ENCODE peak calls at places on chromosome X, in seven cellular contexts. H is AG08395; I is activated naive CD4-positive, alpha-beta T cell treated with Interleukin-2 at 50 U/mL for 16 hours; J is posterior cingulate gyrus; Z is Right ventricle myocardium superior; Y is EH; Q is H54. V is an unnamed sample.

GRCh38 chrX:1597345-1598020 is 6.1 kb downstream of the AKAP17A start:
- DNase-seq in Q (no peak), J (peak; percentile 66), Z (no peak), Y (no peak), H (no peak), I (no peak), V (no peak)

GRCh38 chrX:150688911-150689451 is 4.2 kb upstream of the MTMR1 start:
- DNase-seq in Z (no peak), Y (peak; percentile 95), Q (peak; percentile 58), I (no peak), J (no peak), H (peak; percentile 65), V (no peak)

GRCh38 chrX:150506486-150506885 is 61.9 kb upstream of the MTM1 start:
- DNase-seq in Z (no peak), I (no peak), H (no peak), J (no peak), Y (no peak), Q (no peak), V (no peak)

GRCh38 chrX:104335765-104336164 is 81.0 kb upstream of the ESX1 start:
- DNase-seq in I (no peak), H (peak; percentile 64), Z (no peak), Y (peak; percentile 93), Q (peak; percentile 19), J (no peak), V (no peak)

GRCh38 chrX:16586371-16587112 is 63.4 kb upstream of the S100G start:
- DNase-seq in I (no peak), Y (no peak), Q (no peak), H (no peak), Z (no peak), J (no peak), V (no peak)

GRCh38 chrX:72487661-72488060 is 85.0 kb downstream of the HDAC8 start:
- DNase-seq in H (no peak), Y (no peak), Z (no peak), I (no peak), Q (no peak), J (no peak), V (no peak)

GRCh38 chrX:41153453-41153852 is 68.2 kb downstream of the USP9X start:
- DNase-seq in Y (peak; percentile 6), J (no peak), I (no peak), H (no peak), Q (no peak), Z (no peak), V (no peak)

GRCh38 chrX:9019151-9019550 is 14.8 kb downstream of the FAM9B start:
- DNase-seq in Y (peak; percentile 24), J (no peak), H (no peak), Q (no peak), I (no peak), Z (no peak), V (no peak)

GRCh38 chrX:48956728-48957414 is 536 bp downstream of the OTUD5 start:
- DNase-seq in Y (no peak), J (peak; percentile 74), I (peak; percentile 69), Q (no peak), Z (peak; percentile 42), H (no peak), V (no peak)

GRCh38 chrX:16695079-16695676 is 17.3 kb downstream of the CTPS2 start:
- DNase-seq in Q (no peak), Z (peak; percentile 71), H (peak; percentile 63), Y (peak; percentile 50), J (peak; percentile 75), I (peak; percentile 65), V (no peak)

GRCh38 chrX:115189110-115189509 is at the start of gene RBMXL3:
- DNase-seq in I (no peak), Q (no peak), Z (no peak), J (no peak), H (no peak), Y (no peak), V (no peak)

GRCh38 chrX:64977830-64978229 is 1.6 kb upstream of the ZC4H2 start:
- DNase-seq in I (no peak), Z (no peak), Q (no peak), Y (peak; percentile 1), J (no peak), H (no peak), V (no peak)

GRCh38 chrX:37993857-37994619 is 12.3 kb upstream of the SYTL5 start:
- DNase-seq in Y (no peak), J (no peak), I (no peak), Q (no peak), H (no peak), Z (no peak), V (no peak)

GRCh38 chrX:118066867-118067515 is 49.6 kb downstream of the KLHL13 start:
- DNase-seq in Y (no peak), H (no peak), J (no peak), Z (no peak), Q (no peak), I (no peak), V (no peak)

GRCh38 chrX:68647156-68647957 is at the start of gene STARD8:
- DNase-seq in Y (peak; percentile 79), I (no peak), Z (peak; percentile 51), H (peak; percentile 70), Q (peak; percentile 67), J (no peak), V (no peak)